ENCODE peak calls at places on chromosomes 3 and 15, in six cellular contexts. T is upper lobe of right lung, H is mammary epithelial cell, X is pancreas, Q is cardiac muscle cell, S is stomach. N is an unnamed sample. For H3K4me1, the result is how much of the 10 kb centered on the place peaks cover.

GRCh38 chr3:170128259-170128976 is 53.1 kb downstream of the PHC3 start:
- DNase-seq in S (no peak), X (no peak), H (no peak), Q (no peak), T (no peak), N (no peak)

GRCh38 chr15:31357148-31357547 is 30.5 kb downstream of the KLF13 start:
- DNase-seq in H (no peak), T (peak), X (no peak), Q (no peak), S (no peak), N (no peak)

GRCh38 chr3:54755746-54756145 is 172.1 kb downstream of the LRTM1 start:
- DNase-seq in H (no peak), T (no peak), S (no peak), X (no peak), Q (no peak), N (no peak)

GRCh38 chr3:24605511-24605910 is 110.9 kb upstream of the THRB start:
- DNase-seq in T (no peak), S (no peak), H (no peak), X (no peak), Q (no peak), N (no peak)

GRCh38 chr3:148146947-148147346 is 550.8 kb upstream of the AGTR1 start:
- DNase-seq in X (no peak), Q (no peak), T (no peak), H (peak), S (no peak), N (no peak)

GRCh38 chr15:68298882-68299381 is 21.4 kb downstream of the FEM1B start:
- DNase-seq in Q (no peak), H (no peak), S (no peak), X (no peak), T (no peak), N (peak)

GRCh38 chr3:146543461-146544012 is 870 bp downstream of the PLSCR1 start:
- DNase-seq in T (no peak), X (peak), S (no peak), H (peak), Q (peak), N (peak)

GRCh38 chr15:85545185-85545584 is 164.8 kb downstream of the AKAP13 start:
- DNase-seq in S (no peak), H (no peak), T (no peak), Q (no peak), X (no peak), N (no peak)

GRCh38 chr3:185423178-185423577 is 60.2 kb downstream of the MAP3K13 start:
- DNase-seq in T (no peak), Q (no peak), X (peak), S (peak), H (peak), N (peak)

GRCh38 chr3:189588061-189588817 is 43.0 kb upstream of the TP63 start:
- DNase-seq in Q (no peak), S (no peak), H (peak), X (no peak), T (no peak), N (no peak)

GRCh38 chr15:48126667-48127355 is 6.0 kb downstream of the SLC24A5 start:
- DNase-seq in T (no peak), H (no peak), Q (no peak), S (no peak), X (peak), N (no peak)

GRCh38 chr3:9862391-9863235 is 17.4 kb downstream of the CIDEC start:
- DNase-seq in X (peak), T (peak), Q (peak), H (no peak), S (peak), N (peak)

GRCh38 chr3:149648525-149648924 is 9.3 kb downstream of the WWTR1 start:
- DNase-seq in X (no peak), Q (no peak), H (peak), T (no peak), S (no peak), N (peak)

GRCh38 chr3:171407746-171408145 is 52.5 kb downstream of the TNIK start:
- DNase-seq in H (peak), T (no peak), X (no peak), Q (no peak), S (no peak), N (no peak)

GRCh38 chr3:54760226-54760625 is 167.6 kb downstream of the LRTM1 start:
- DNase-seq in Q (no peak), H (no peak), X (no peak), S (no peak), T (no peak), N (no peak)

GRCh38 chr3:45795882-45796765 is at the start of gene SLC6A20:
- DNase-seq in X (no peak), S (peak), Q (peak), T (peak), H (no peak), N (peak)

GRCh38 chr3:151538706-151539403 is 78.0 kb upstream of the IGSF10 start:
- DNase-seq in S (no peak), Q (peak), T (no peak), X (peak), H (no peak), N (no peak)

GRCh38 chr3:39226106-39226741 is 33.8 kb upstream of the XIRP1 start:
- DNase-seq in H (no peak), X (no peak), S (no peak), Q (no peak), T (no peak), N (no peak)

GRCh38 chr3:134373942-134374790 is at the start of gene AMOTL2:
- DNase-seq in Q (peak), S (peak), H (peak), T (peak), X (peak), N (peak)

GRCh38 chr3:142999881-143000280 is 1.5 kb upstream of the U2SURP start:
- DNase-seq in T (no peak), H (peak), Q (no peak), X (no peak), S (no peak), N (no peak)
- H3K4me3 ChIP-seq in T (no peak), H (peak), Q (peak), X (no peak), S (peak), N (no peak)

DNA sequence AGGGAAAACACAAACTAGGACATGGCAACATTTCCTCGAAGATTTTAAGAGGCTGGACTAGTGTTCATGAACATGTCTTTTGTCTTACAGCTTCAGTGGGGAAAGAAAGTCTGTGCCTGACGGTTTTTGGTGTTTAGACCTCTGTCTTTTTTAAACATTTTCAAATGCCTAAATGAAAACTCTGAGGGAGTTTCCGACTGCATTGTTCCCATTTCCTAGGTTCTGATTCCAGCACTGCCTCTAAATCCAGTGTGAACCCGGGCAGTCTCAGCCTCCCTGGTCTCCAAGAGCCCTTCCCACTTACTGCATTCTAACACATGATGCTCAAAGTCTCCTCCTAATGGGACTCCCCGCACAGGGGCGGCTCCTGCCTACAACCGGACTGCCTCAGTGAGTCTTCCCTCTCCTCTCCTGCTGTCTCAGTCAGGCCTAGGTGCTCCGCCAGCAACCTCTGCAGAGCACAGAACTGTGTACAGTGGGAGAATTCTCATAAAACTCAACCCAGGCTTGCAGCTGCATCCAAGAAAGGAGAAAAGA is 29.0 kb downstream of the TBC1D2B start:
- DNase-seq in X (no peak), T (no peak), S (no peak), H (no peak), Q (no peak), N (no peak)
- H3K4me1 ChIP-seq in X (under half), T (half or more), S (half or more), H (under half), Q (under half), N (half or more)

DNA sequence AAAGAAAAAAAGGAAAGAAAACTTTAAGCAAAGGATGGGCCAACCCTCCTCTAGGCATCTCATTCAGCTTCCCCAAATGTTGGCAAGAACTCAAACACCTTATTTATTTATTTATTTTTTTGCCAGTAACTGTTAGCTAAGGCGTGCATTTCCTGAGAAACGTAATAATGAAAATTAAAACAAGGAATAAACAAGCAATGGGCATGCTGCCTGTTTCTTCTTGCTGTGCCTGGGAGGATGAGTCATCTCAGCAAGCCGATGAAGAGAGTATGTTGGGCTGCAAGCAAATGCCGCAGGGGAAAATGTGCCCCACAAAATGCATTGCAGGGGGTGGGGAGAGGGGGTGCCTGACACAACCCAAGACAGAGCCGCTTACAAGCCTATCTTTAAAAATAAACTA is 40.5 kb downstream of the EIF4E3 start:
- DNase-seq in X (no peak), T (no peak), S (no peak), H (peak), Q (no peak), N (peak)
- H3K27ac ChIP-seq in X (no peak), T (no peak), S (no peak), H (peak), Q (no peak), N (no peak)

DNA sequence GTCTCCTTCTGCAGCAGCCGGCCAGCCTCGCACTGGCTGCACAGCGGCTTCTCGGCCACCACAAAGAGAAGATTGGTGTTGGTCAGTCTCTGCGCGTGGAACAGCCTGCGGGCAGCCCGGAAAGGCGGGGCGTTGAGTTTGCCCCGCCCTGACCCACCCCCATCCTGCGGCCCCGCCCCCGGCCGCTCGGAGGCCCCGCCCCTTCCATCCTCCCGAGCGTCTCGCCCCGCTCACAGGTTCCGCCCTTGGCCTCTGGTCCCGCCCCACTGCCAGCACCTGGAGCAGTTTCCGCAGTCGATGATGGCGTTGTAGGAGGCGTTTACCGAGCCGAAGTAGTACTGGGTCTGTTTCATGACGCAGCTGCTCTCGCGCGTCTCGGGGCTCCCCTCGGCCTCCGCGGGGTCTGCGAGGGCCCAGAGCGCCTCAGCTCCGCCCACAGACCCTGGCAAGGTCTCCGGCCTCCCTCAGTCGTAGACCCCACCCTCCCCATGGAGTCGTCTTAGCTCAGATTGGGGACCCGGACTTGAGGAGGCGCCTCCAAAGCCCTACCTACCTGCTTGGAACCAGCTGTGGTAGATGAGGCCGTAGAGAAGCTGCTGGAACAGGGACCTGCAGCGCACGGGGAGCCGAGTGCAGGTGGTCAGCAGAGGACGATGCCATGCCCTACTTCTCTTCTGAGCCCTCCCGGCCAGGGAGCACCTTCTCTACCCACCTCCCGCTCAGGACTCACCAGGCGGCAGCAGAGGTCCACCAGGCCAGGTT is 5.9 kb upstream of the TMEM115 start:
- DNase-seq in T (peak), Q (peak), S (peak), X (peak), H (peak), N (peak)
- H3K4me3 ChIP-seq in T (peak), Q (peak), S (peak), X (peak), H (peak), N (peak)

GRCh38 chr15:91860498-91860897 is 7.0 kb downstream of the SLCO3A1 start:
- DNase-seq in X (no peak), S (no peak), Q (no peak), T (no peak), H (no peak), N (no peak)

GRCh38 chr15:91855684-91856553 is 2.4 kb downstream of the SLCO3A1 start:
- DNase-seq in X (no peak), S (peak), Q (peak), H (peak), T (peak), N (peak)

GRCh38 chr15:91855241-91855640 is 1.7 kb downstream of the SLCO3A1 start:
- DNase-seq in Q (no peak), X (no peak), S (no peak), T (no peak), H (no peak), N (no peak)

GRCh38 chr15:91857224-91857585 is 3.7 kb downstream of the SLCO3A1 start:
- DNase-seq in T (no peak), H (no peak), X (no peak), S (no peak), Q (no peak), N (no peak)

DNA sequence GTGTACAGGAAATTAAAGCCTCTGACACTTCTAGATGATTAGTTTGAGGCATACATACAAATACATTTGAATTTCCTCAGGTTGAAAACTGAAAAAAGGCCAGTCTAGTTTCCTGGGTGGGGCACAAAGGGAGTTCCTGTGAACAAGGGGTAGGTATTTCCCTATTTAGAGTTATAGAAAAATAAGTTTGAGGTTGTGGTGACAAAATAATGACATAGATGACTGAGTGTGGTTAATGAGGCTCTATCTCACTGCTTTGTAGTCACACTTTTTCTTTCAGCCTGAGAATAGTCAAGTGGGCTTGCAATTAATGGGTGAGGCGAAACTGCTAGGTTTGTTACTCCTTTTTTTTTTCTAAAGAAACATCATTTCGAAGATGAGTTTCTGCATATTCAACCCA is 4.3 kb downstream of the SLCO3A1 start:
- DNase-seq in H (no peak), T (no peak), Q (no peak), S (no peak), X (no peak), N (peak)
- H3K4me1 ChIP-seq in H (under half), T (half or more), Q (under half), S (half or more), X (under half), N (under half)